ENCODE peak calls at places on chromosome 2, in four cellular contexts. K is activated T-cell treated with anti-CD3 and anti-CD28 coated beads for 1 hour; E is effector memory CD4-positive, alpha-beta T cell; I is PC-3. U is an unnamed sample.
A peak's percentile ranks its signal among the peaks of the same experiment; 100 is the strongest.

GRCh38 chr2:196823750-196824149 is 14.6 kb upstream of the C2orf66 start:
- DNase-seq in E (no peak), K (no peak), I (peak; percentile 69), U (no peak)

GRCh38 chr2:134452042-134452733 is 198.3 kb downstream of the MGAT5 start:
- DNase-seq in I (no peak), K (no peak), E (no peak), U (no peak)

GRCh38 chr2:229447227-229447626 is 176.1 kb upstream of the PID1 start:
- DNase-seq in I (no peak), E (no peak), K (no peak), U (no peak)

GRCh38 chr2:230893881-230894781 is 29.4 kb downstream of the ITM2C start:
- DNase-seq in K (no peak), E (no peak), I (no peak), U (no peak)

GRCh38 chr2:57782587-57782986 is 264.0 kb upstream of the VRK2 start:
- DNase-seq in E (no peak), I (no peak), K (no peak), U (no peak)

GRCh38 chr2:140502951-140503630 is 1627.7 kb downstream of the LRP1B start:
- DNase-seq in I (peak; percentile 95), E (no peak), K (no peak), U (no peak)

GRCh38 chr2:218716070-218716469 is 5.4 kb downstream of the TTLL4 start:
- DNase-seq in E (no peak), I (peak; percentile 70), K (no peak), U (no peak)

GRCh38 chr2:152648336-152648735 is 68.9 kb downstream of the PRPF40A start:
- DNase-seq in I (peak; percentile 34), K (no peak), E (no peak), U (no peak)

GRCh38 chr2:86566158-86566827 is 3.0 kb upstream of the CHMP3 start:
- DNase-seq in I (no peak), E (no peak), K (no peak), U (no peak)

GRCh38 chr2:102686479-102687439 is 67.4 kb downstream of the SLC9A2 start:
- DNase-seq in E (no peak), K (no peak), I (no peak), U (no peak)

GRCh38 chr2:2757764-2758163 is 426.7 kb upstream of the MYT1L start:
- DNase-seq in I (no peak), K (no peak), E (no peak), U (no peak)

GRCh38 chr2:143903172-143903856 is 616.6 kb downstream of the ZEB2 start:
- DNase-seq in K (no peak), I (no peak), E (no peak), U (no peak)

GRCh38 chr2:67272195-67272594 is 124.9 kb upstream of the ETAA1 start:
- DNase-seq in E (no peak), I (no peak), K (no peak), U (no peak)

GRCh38 chr2:158781562-158781961 is 13.6 kb upstream of the DAPL1 start:
- DNase-seq in E (no peak), I (no peak), K (no peak), U (no peak)

GRCh38 chr2:54522624-54523281 is 66.6 kb downstream of the SPTBN1 start:
- DNase-seq in I (peak; percentile 88), K (peak; percentile 48), E (peak; percentile 52), U (peak; percentile 54)

GRCh38 chr2:26148501-26148900 is 24.4 kb upstream of the GAREM2 start:
- DNase-seq in K (no peak), I (peak; percentile 30), E (no peak), U (no peak)

GRCh38 chr2:99775585-99775984 is 285.8 kb upstream of the REV1 start:
- DNase-seq in E (no peak), K (no peak), I (peak; percentile 10), U (no peak)

GRCh38 chr2:151339168-151339567 is 18.2 kb upstream of the TNFAIP6 start:
- DNase-seq in K (no peak), E (no peak), I (no peak), U (no peak)

GRCh38 chr2:3325458-3326181 is 52.0 kb downstream of the EIPR1 start:
- DNase-seq in E (no peak), K (no peak), I (no peak), U (no peak)

GRCh38 chr2:220811952-220812570 is 760.0 kb downstream of the EPHA4 start:
- DNase-seq in I (peak; percentile 87), E (no peak), K (no peak), U (no peak)

GRCh38 chr2:151766421-151767153 is 32.3 kb upstream of the NEB start:
- DNase-seq in I (no peak), E (no peak), K (no peak), U (no peak)

GRCh38 chr2:180763249-180763989 is 217.0 kb upstream of the UBE2E3 start:
- DNase-seq in I (peak; percentile 78), K (no peak), E (no peak), U (no peak)